ENCODE peak calls at places on chromosome 4, in eight cellular contexts. Y, B, O, K, U, A, E and T are unnamed samples.

GRCh38 chr4:61493470-61493869 is 293.3 kb downstream of the ADGRL3 start:
- DNase-seq in A (no peak), Y (no peak), U (no peak), O (no peak), K (no peak), B (no peak), E (no peak), T (no peak)

GRCh38 chr4:102625232-102625930 is 124.2 kb downstream of the NFKB1 start:
- DNase-seq in U (no peak), O (no peak), E (no peak), K (no peak), B (no peak), A (peak; percentile 81), Y (no peak), T (peak; percentile 35)

GRCh38 chr4:128338634-128339355 is 51.2 kb upstream of the PGRMC2 start:
- DNase-seq in U (no peak), K (no peak), A (peak; percentile 96), E (peak; percentile 86), B (no peak), O (no peak), Y (no peak), T (no peak)

GRCh38 chr4:156771171-156771837 is 200.3 kb downstream of the PDGFC start:
- DNase-seq in K (no peak), O (peak; percentile 67), E (peak; percentile 68), A (peak; percentile 69), Y (no peak), U (no peak), B (no peak), T (peak; percentile 60)

GRCh38 chr4:121462660-121463261 is 81.9 kb upstream of the QRFPR start:
- DNase-seq in Y (peak; percentile 73), O (peak; percentile 31), B (peak; percentile 76), E (peak; percentile 37), A (peak; percentile 82), K (no peak), U (no peak), T (peak; percentile 70)

GRCh38 chr4:4524364-4524763 is 17.5 kb downstream of the STX18 start:
- DNase-seq in K (no peak), Y (no peak), B (no peak), O (no peak), E (no peak), U (no peak), A (peak; percentile 63), T (no peak)

GRCh38 chr4:11178433-11178832 is 250.3 kb downstream of the HS3ST1 start:
- DNase-seq in U (no peak), K (no peak), Y (no peak), A (no peak), E (no peak), O (no peak), B (no peak), T (no peak)

GRCh38 chr4:102104278-102104677 is 241.0 kb downstream of the SLC39A8 start:
- DNase-seq in A (no peak), Y (no peak), O (no peak), B (no peak), K (no peak), U (no peak), E (no peak), T (no peak)

GRCh38 chr4:93830090-93830818 is 1.7 kb downstream of the ATOH1 start:
- DNase-seq in Y (no peak), K (no peak), B (no peak), U (no peak), A (no peak), O (no peak), E (no peak), T (no peak)

GRCh38 chr4:57850141-57850540 is 740.0 kb upstream of the IGFBP7 start:
- DNase-seq in K (no peak), B (no peak), Y (no peak), E (no peak), A (no peak), O (no peak), U (no peak), T (no peak)

GRCh38 chr4:100124715-100125114 is 65.6 kb downstream of the DDIT4L start:
- DNase-seq in U (no peak), E (no peak), K (no peak), B (no peak), Y (no peak), O (no peak), A (no peak), T (no peak)

GRCh38 chr4:83109480-83110221 is 4.9 kb downstream of the PLAC8 start:
- DNase-seq in B (no peak), O (no peak), E (no peak), K (peak; percentile 68), U (no peak), A (peak; percentile 18), Y (peak; percentile 21), T (peak; percentile 31)

GRCh38 chr4:25900901-25901500 is 13.0 kb upstream of the SMIM20 start:
- DNase-seq in B (no peak), A (no peak), K (no peak), U (no peak), O (no peak), E (no peak), Y (no peak), T (no peak)

GRCh38 chr4:13642576-13642975 is 15.1 kb upstream of the BOD1L1 start:
- DNase-seq in Y (peak; percentile 76), K (peak; percentile 63), B (peak; percentile 37), A (peak; percentile 85), O (no peak), E (no peak), U (no peak), T (peak; percentile 26)

GRCh38 chr4:147820975-147821374 is 89.1 kb downstream of the ARHGAP10 start:
- DNase-seq in U (no peak), O (peak; percentile 46), E (no peak), Y (no peak), B (no peak), A (no peak), K (no peak), T (no peak)

GRCh38 chr4:123528501-123529277 is 132.1 kb downstream of the SPRY1 start:
- DNase-seq in A (no peak), O (no peak), Y (no peak), B (no peak), K (no peak), U (no peak), E (no peak), T (no peak)

DNA sequence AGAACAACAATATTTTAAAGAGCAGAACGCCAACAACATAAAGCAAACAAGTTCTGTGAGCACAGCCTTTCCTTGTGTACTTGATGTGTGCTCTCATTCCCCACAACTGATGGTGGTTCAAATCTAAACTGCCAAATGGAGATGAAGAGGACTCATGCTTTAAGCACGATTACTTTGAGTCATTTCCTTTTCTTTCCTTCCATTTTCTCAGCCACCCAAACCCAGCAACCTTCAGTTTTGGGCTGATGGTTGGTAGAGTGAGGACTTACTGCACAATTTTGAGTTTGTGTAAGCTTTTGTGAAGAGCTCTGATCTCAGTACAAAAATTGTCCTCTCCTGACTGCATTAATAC is 1.7 kb downstream of the NSD2 start:
- DNase-seq in Y (no peak), U (no peak), E (no peak), O (no peak), A (peak; percentile 40), B (no peak), K (no peak), T (no peak)
- H3K4me3 ChIP-seq in Y (no peak overlapping the region), U (no peak overlapping the region), E (peak overlapping the region; percentile 58), O (no peak overlapping the region), A (no peak overlapping the region), B (no peak overlapping the region), K (no peak overlapping the region), T (no peak overlapping the region)

DNA sequence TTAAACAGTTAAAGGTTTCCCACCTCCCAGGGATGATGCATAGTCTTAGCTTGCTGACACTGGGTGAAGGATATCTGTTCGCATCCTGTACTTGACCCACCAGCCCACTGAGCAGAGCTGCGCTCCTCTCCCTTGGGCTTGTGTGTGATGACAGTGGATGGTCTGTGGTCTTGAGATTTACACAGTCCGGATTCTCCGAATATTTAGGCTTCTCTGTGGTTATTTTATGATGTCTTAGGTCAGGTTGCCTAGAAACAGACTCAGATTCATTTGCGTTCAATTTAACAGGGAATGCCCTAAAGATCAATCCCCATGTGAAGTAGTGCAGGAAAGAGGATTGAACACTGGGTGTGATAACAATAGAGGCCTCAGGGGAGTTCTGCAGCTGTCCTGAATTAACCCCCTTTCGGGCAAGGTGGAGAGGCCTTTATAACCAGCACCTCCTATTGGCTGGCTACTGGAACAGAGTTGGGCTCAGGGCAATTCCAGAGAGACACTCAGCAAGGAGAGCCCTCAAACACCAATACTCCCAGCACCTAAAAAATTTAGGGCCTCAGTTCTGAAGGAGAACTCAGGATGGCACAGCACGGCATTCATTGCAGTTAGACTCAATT is 653.2 kb upstream of the GALNT7 start:
- DNase-seq in U (no peak), K (no peak), A (peak; percentile 89), Y (no peak), E (no peak), B (no peak), O (no peak), T (no peak)
- TF ChIP-seq CTCF in U (no peak), K (no peak), A (peak; percentile 10), Y (no peak), E (no peak), B (no peak), O (no peak), T (no peak)

GRCh38 chr4:106340774-106341173 is 24.4 kb downstream of the AIMP1 start:
- DNase-seq in K (no peak), O (no peak), U (no peak), E (no peak), B (no peak), Y (no peak), A (no peak), T (no peak)
- H3K4me3 ChIP-seq in K (no peak overlapping the region), O (no peak overlapping the region), U (no peak overlapping the region), E (no peak overlapping the region), B (no peak overlapping the region), Y (no peak overlapping the region), A (no peak overlapping the region), T (no peak overlapping the region)

GRCh38 chr4:56643596-56643995 is 37.5 kb downstream of the HOPX start:
- DNase-seq in K (no peak), E (no peak), O (no peak), B (no peak), A (no peak), U (no peak), Y (no peak), T (no peak)

GRCh38 chr4:56641494-56642051 is 39.5 kb downstream of the HOPX start:
- DNase-seq in U (no peak), A (peak; percentile 93), K (no peak), B (no peak), Y (no peak), E (peak; percentile 77), O (no peak), T (no peak)

GRCh38 chr4:56637791-56638190 is 43.3 kb downstream of the HOPX start:
- DNase-seq in K (no peak), U (no peak), B (no peak), E (no peak), A (no peak), Y (no peak), O (no peak), T (no peak)

GRCh38 chr4:56637154-56637553 is 43.9 kb downstream of the HOPX start:
- DNase-seq in Y (no peak), U (no peak), O (no peak), B (no peak), A (no peak), E (no peak), K (no peak), T (no peak)

DNA sequence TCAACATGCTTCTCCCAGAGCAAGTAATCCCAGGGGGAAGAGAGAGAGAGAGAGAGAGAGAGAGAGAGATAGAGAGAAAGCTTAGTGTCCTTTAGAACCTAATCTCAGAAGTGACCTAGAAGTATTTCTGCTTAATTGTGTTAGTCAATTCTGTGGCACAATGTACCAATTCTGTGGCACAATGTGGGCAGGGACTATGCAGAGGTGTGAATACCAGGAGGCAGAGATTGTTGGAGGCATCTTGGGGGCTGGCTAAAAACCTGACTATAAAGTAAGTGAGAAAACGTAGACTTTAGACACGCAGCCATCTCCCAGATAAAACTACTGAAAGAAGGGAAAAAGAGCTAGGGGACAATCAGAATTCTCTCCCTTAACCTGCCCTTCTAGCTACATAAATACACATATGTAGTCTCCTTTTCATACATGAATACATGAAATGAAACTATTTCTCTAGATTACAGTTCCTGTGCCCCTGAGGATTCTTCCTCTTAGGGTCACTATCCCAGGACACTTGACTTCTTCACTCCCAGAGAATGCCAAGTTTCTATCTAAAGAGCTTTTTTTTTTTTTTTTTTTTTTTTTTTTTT is 40.1 kb downstream of the HOPX start:
- DNase-seq in U (no peak), A (no peak), O (no peak), E (no peak), Y (no peak), K (no peak), B (no peak), T (no peak)
- TF ChIP-seq CTCF in U (no peak), A (no peak), O (no peak), E (no peak), Y (no peak), K (no peak), B (no peak), T (no peak)